ENCODE peak calls at places on chromosomes 4 and X, in seven cellular contexts. H is nephron progenitor cell, F is A673, C is epithelial cell of esophagus, B is spleen, Q is activated B cell treated with CpG ODN at 0.5 μM for 24 hours, U is brain microvascular endothelial cell. X is an unnamed sample.

GRCh38 chr4:173424899-173425805 is 26.2 kb upstream of the SCRG1 start:
- DNase-seq in H (no peak), F (peak; percentile 22), C (no peak), B (no peak), Q (no peak), U (peak; percentile 76), X (no peak)

GRCh38 chrX:79325263-79325958 is 41.7 kb downstream of the ITM2A start:
- DNase-seq in H (no peak), F (no peak), C (no peak), B (peak; percentile 37), Q (no peak), U (no peak), X (no peak)

GRCh38 chrX:19563327-19563726 is 48.0 kb upstream of the MAP3K15 start:
- DNase-seq in H (no peak), F (no peak), C (no peak), B (no peak), Q (no peak), U (no peak), X (no peak)

GRCh38 chr4:2074588-2074987 is 15.5 kb downstream of the NAT8L start:
- DNase-seq in H (no peak), F (no peak), C (no peak), B (peak; percentile 58), Q (no peak), U (no peak), X (no peak)

GRCh38 chrX:77658886-77659285 is 127.1 kb downstream of the ATRX start:
- DNase-seq in H (no peak), F (no peak), C (no peak), B (no peak), Q (no peak), U (no peak), X (no peak)

GRCh38 chrX:75655627-75656026 is 129.4 kb downstream of the MAGEE2 start:
- DNase-seq in H (no peak), F (no peak), C (no peak), B (no peak), Q (no peak), U (no peak), X (no peak)

GRCh38 chr4:103011378-103012025 is 8.0 kb downstream of the SLC9B1 start:
- DNase-seq in H (no peak), F (no peak), C (peak; percentile 80), B (no peak), Q (no peak), U (no peak), X (peak; percentile 85)

GRCh38 chrX:13649823-13650222 is 3.1 kb upstream of the TCEANC start:
- DNase-seq in H (no peak), F (no peak), C (no peak), B (no peak), Q (no peak), U (peak; percentile 22), X (no peak)

GRCh38 chrX:124736553-124737240 is 390.3 kb downstream of the SH2D1A start:
- DNase-seq in H (peak; percentile 19), F (no peak), C (no peak), B (peak; percentile 79), Q (no peak), U (no peak), X (no peak)

GRCh38 chrX:81120270-81120935 is 81.3 kb downstream of the HMGN5 start:
- DNase-seq in H (no peak), F (peak; percentile 24), C (no peak), B (no peak), Q (no peak), U (no peak), X (no peak)

GRCh38 chr4:128757712-128758111 is 51.8 kb upstream of the JADE1 start:
- DNase-seq in H (peak; percentile 15), F (no peak), C (no peak), B (no peak), Q (no peak), U (no peak), X (no peak)

GRCh38 chr4:90121961-90122748 is 5.0 kb upstream of the CCSER1 start:
- DNase-seq in H (no peak), F (no peak), C (peak; percentile 90), B (no peak), Q (no peak), U (no peak), X (peak; percentile 87)

GRCh38 chrX:122572461-122572860 is 611.6 kb upstream of the GRIA3 start:
- DNase-seq in H (no peak), F (no peak), C (peak; percentile 43), B (no peak), Q (no peak), U (no peak), X (no peak)

GRCh38 chr4:64341711-64342110 is 67.5 kb downstream of the TECRL start:
- DNase-seq in H (no peak), F (no peak), C (no peak), B (peak; percentile 35), Q (no peak), U (no peak), X (peak; percentile 12)

GRCh38 chr4:56723201-56723605 is 42.1 kb upstream of the HOPX start:
- DNase-seq in H (no peak), F (no peak), C (peak; percentile 66), B (no peak), Q (no peak), U (no peak), X (peak; percentile 64)

GRCh38 chr4:99968330-99968729 is 18.3 kb upstream of the H2AZ1 start:
- DNase-seq in H (no peak), F (peak; percentile 47), C (peak; percentile 82), B (no peak), Q (no peak), U (peak; percentile 75), X (peak; percentile 84)

GRCh38 chr4:184433258-184433892 is 41.0 kb downstream of the IRF2 start:
- DNase-seq in H (no peak), F (no peak), C (no peak), B (no peak), Q (no peak), U (no peak), X (no peak)

GRCh38 chr4:33013280-33013679 is 2293.1 kb downstream of the PCDH7 start:
- DNase-seq in H (no peak), F (peak; percentile 2), C (no peak), B (no peak), Q (no peak), U (no peak), X (no peak)

GRCh38 chrX:145910017-145910416 is 92.4 kb downstream of the SLITRK2 start:
- DNase-seq in H (no peak), F (no peak), C (no peak), B (no peak), Q (no peak), U (no peak), X (no peak)

GRCh38 chr4:99887837-99888236 is 6.4 kb downstream of the LAMTOR3 start:
- DNase-seq in H (no peak), F (no peak), C (no peak), B (no peak), Q (no peak), U (no peak), X (no peak)

GRCh38 chr4:42150653-42151567 is 1.5 kb downstream of the BEND4 start:
- DNase-seq in H (peak; percentile 40), F (no peak), C (no peak), B (peak; percentile 86), Q (peak; percentile 43), U (no peak), X (peak; percentile 7)

GRCh38 chrX:109936114-109936513 is 66.8 kb upstream of the TMEM164 start:
- DNase-seq in H (no peak), F (no peak), C (peak; percentile 63), B (no peak), Q (no peak), U (no peak), X (no peak)

DNA sequence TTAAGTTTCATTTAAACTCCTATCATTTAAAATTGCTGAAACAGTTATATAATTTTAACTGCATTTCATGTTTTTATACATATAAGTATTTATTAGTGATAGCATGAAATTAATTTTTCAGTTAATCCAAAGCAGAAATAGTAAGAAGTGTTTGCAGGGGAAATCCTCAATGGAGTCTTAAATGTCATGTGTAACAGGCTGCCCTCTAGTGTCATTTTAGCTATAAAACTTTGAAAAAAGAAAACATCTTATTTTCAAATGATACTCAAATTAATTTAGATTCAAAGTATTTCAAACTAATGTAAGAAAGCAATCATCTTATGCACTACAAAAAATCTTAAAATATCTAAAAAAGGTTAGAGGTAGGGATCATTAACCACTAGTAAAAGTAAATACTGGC is 27.1 kb downstream of the TAPT1 start:
- DNase-seq in H (no peak), F (peak; percentile 55), C (peak; percentile 28), B (no peak), Q (no peak), U (no peak), X (no peak)
- TF ChIP-seq CTCF in H (peak; percentile 36), F (peak; percentile 74), C (peak; percentile 29), B (peak; percentile 14), Q (no peak), U (peak; percentile 37), X (peak; percentile 59)

GRCh38 chr4:148425327-148426110 is 16.7 kb downstream of the NR3C2 start:
- DNase-seq in H (no peak), F (no peak), C (no peak), B (no peak), Q (no peak), U (no peak), X (no peak)
- TF ChIP-seq CTCF in H (no peak), F (peak; percentile 36), C (peak; percentile 15), B (no peak), Q (no peak), U (no peak), X (peak; percentile 26)

GRCh38 chr4:65600656-65601055 is 69.6 kb downstream of the EPHA5 start:
- DNase-seq in H (no peak), F (no peak), C (no peak), B (no peak), Q (no peak), U (no peak), X (no peak)

GRCh38 chr4:65592089-65592488 is 78.2 kb downstream of the EPHA5 start:
- DNase-seq in H (peak; percentile 10), F (no peak), C (no peak), B (no peak), Q (no peak), U (no peak), X (no peak)

GRCh38 chr4:65599335-65599734 is 71.0 kb downstream of the EPHA5 start:
- DNase-seq in H (no peak), F (no peak), C (peak; percentile 69), B (no peak), Q (no peak), U (peak; percentile 2), X (peak; percentile 60)

DNA sequence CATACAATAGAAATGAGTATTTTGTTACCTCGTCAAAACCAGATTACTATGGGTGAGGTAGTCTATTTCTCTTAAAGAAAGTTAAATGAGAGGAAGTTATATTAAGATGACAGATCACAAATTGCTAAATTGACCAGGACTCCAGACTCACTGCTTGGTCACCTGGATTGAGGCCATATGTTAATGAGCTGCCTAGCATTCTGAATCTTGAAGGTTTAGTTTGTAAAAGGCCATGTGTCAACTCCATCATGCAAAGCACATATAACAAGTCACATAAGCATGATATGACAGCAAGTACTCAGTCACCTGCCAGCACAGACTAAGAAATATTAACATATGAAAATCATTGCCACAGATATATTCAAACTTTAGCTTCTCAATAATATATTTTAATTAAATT is 72.6 kb downstream of the EPHA5 start:
- DNase-seq in H (no peak), F (no peak), C (no peak), B (no peak), Q (no peak), U (no peak), X (no peak)
- TF ChIP-seq CTCF in H (no peak), F (no peak), C (no peak), B (no peak), Q (no peak), U (no peak), X (no peak)

DNA sequence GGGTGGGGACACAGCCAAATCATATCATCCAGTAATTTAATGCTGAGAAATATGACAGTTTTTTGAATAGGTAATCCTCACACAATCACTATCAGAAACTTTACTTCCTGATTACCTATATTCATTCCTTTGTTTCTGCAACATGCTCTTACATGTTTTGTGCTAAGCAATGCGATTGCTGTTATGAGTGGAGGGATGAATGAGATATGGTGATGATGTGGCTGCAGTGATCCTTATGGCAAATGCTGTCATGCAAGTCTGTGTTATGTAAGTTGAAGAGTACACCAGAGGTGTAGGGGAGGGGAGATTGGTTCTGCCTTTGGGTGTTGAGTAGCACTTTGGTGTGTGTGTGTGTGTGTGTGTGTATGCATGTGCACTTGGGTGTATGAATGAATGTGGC is 14.6 kb downstream of the HERC3 start:
- DNase-seq in H (no peak), F (no peak), C (peak; percentile 97), B (no peak), Q (no peak), U (no peak), X (peak; percentile 96)
- TF ChIP-seq CTCF in H (no peak), F (no peak), C (no peak), B (no peak), Q (no peak), U (no peak), X (no peak)